ENCODE peak calls at places on chromosomes 6 and 20, in seven cellular contexts. One of them, this sample, is unnamed.

GRCh38 chr20:1710484-1710883 is 52.9 kb upstream of the SIRPG start:
- DNase-seq in dorsolateral prefrontal cortex: no peak
- DNase-seq in cardiac fibroblast: no peak
- DNase-seq in type B pancreatic cell: no peak
- DNase-seq in thoracic aorta: no peak
- DNase-seq in endothelial cell of umbilical vein: no peak
- DNase-seq in PC-9: no peak
- DNase-seq in this sample: no peak

GRCh38 chr6:131867744-131868143 is 59.9 kb downstream of the ENPP1 start:
- DNase-seq in dorsolateral prefrontal cortex: no peak
- DNase-seq in cardiac fibroblast: peak; percentile 11
- DNase-seq in type B pancreatic cell: no peak
- DNase-seq in thoracic aorta: no peak
- DNase-seq in endothelial cell of umbilical vein: no peak
- DNase-seq in PC-9: no peak
- DNase-seq in this sample: no peak

GRCh38 chr6:105601541-105602174 is 198.8 kb upstream of the PREP start:
- DNase-seq in dorsolateral prefrontal cortex: peak; percentile 62
- DNase-seq in cardiac fibroblast: peak; percentile 100
- DNase-seq in type B pancreatic cell: no peak
- DNase-seq in thoracic aorta: peak; percentile 84
- DNase-seq in endothelial cell of umbilical vein: no peak
- DNase-seq in PC-9: peak; percentile 70
- DNase-seq in this sample: no peak

GRCh38 chr20:44603327-44603726 is 20.9 kb downstream of the PKIG start:
- DNase-seq in dorsolateral prefrontal cortex: no peak
- DNase-seq in cardiac fibroblast: no peak
- DNase-seq in type B pancreatic cell: no peak
- DNase-seq in thoracic aorta: no peak
- DNase-seq in endothelial cell of umbilical vein: no peak
- DNase-seq in PC-9: no peak
- DNase-seq in this sample: no peak

GRCh38 chr6:162854734-162855191 is 127.0 kb downstream of the PACRG start:
- DNase-seq in dorsolateral prefrontal cortex: peak; percentile 43
- DNase-seq in cardiac fibroblast: no peak
- DNase-seq in type B pancreatic cell: no peak
- DNase-seq in thoracic aorta: no peak
- DNase-seq in endothelial cell of umbilical vein: no peak
- DNase-seq in PC-9: no peak
- DNase-seq in this sample: no peak

GRCh38 chr20:20412750-20413149 is 44.8 kb downstream of the INSM1 start:
- DNase-seq in dorsolateral prefrontal cortex: no peak
- DNase-seq in cardiac fibroblast: no peak
- DNase-seq in type B pancreatic cell: no peak
- DNase-seq in thoracic aorta: no peak
- DNase-seq in endothelial cell of umbilical vein: peak; percentile 82
- DNase-seq in PC-9: no peak
- DNase-seq in this sample: no peak

GRCh38 chr6:138594042-138594636 is 94.8 kb upstream of the NHSL1 start:
- DNase-seq in dorsolateral prefrontal cortex: no peak
- DNase-seq in cardiac fibroblast: no peak
- DNase-seq in type B pancreatic cell: no peak
- DNase-seq in thoracic aorta: no peak
- DNase-seq in endothelial cell of umbilical vein: no peak
- DNase-seq in PC-9: no peak
- DNase-seq in this sample: no peak

GRCh38 chr6:165661416-165662001 is 1.5 kb downstream of the PDE10A start:
- DNase-seq in dorsolateral prefrontal cortex: no peak
- DNase-seq in cardiac fibroblast: peak; percentile 50
- DNase-seq in type B pancreatic cell: no peak
- DNase-seq in thoracic aorta: no peak
- DNase-seq in endothelial cell of umbilical vein: no peak
- DNase-seq in PC-9: no peak
- DNase-seq in this sample: no peak

GRCh38 chr6:7765575-7766325 is 39.9 kb downstream of the BMP6 start:
- DNase-seq in dorsolateral prefrontal cortex: no peak
- DNase-seq in cardiac fibroblast: peak; percentile 55
- DNase-seq in type B pancreatic cell: no peak
- DNase-seq in thoracic aorta: no peak
- DNase-seq in endothelial cell of umbilical vein: no peak
- DNase-seq in PC-9: no peak
- DNase-seq in this sample: no peak

GRCh38 chr6:72238900-72239299 is 352.6 kb downstream of the RIMS1 start:
- DNase-seq in dorsolateral prefrontal cortex: no peak
- DNase-seq in cardiac fibroblast: peak; percentile 61
- DNase-seq in type B pancreatic cell: no peak
- DNase-seq in thoracic aorta: no peak
- DNase-seq in endothelial cell of umbilical vein: no peak
- DNase-seq in PC-9: no peak
- DNase-seq in this sample: no peak

GRCh38 chr20:50601511-50602431 is 89.6 kb downstream of the RIPOR3 start:
- DNase-seq in dorsolateral prefrontal cortex: no peak
- DNase-seq in cardiac fibroblast: no peak
- DNase-seq in type B pancreatic cell: no peak
- DNase-seq in thoracic aorta: no peak
- DNase-seq in endothelial cell of umbilical vein: no peak
- DNase-seq in PC-9: no peak
- DNase-seq in this sample: no peak

GRCh38 chr6:147131728-147132127 is 72.5 kb upstream of the STXBP5 start:
- DNase-seq in dorsolateral prefrontal cortex: no peak
- DNase-seq in cardiac fibroblast: peak; percentile 62
- DNase-seq in type B pancreatic cell: no peak
- DNase-seq in thoracic aorta: no peak
- DNase-seq in endothelial cell of umbilical vein: no peak
- DNase-seq in PC-9: no peak
- DNase-seq in this sample: no peak

GRCh38 chr6:148203970-148204369 is 138.7 kb upstream of the SASH1 start:
- DNase-seq in dorsolateral prefrontal cortex: no peak
- DNase-seq in cardiac fibroblast: peak; percentile 69
- DNase-seq in type B pancreatic cell: no peak
- DNase-seq in thoracic aorta: no peak
- DNase-seq in endothelial cell of umbilical vein: no peak
- DNase-seq in PC-9: no peak
- DNase-seq in this sample: no peak

GRCh38 chr6:134249759-134250602 is 67.9 kb downstream of the SGK1 start:
- DNase-seq in dorsolateral prefrontal cortex: no peak
- DNase-seq in cardiac fibroblast: peak; percentile 59
- DNase-seq in type B pancreatic cell: no peak
- DNase-seq in thoracic aorta: no peak
- DNase-seq in endothelial cell of umbilical vein: peak; percentile 58
- DNase-seq in PC-9: no peak
- DNase-seq in this sample: no peak

GRCh38 chr6:33779305-33779704 is 9.6 kb downstream of the LEMD2 start:
- DNase-seq in dorsolateral prefrontal cortex: no peak
- DNase-seq in cardiac fibroblast: no peak
- DNase-seq in type B pancreatic cell: no peak
- DNase-seq in thoracic aorta: no peak
- DNase-seq in endothelial cell of umbilical vein: no peak
- DNase-seq in PC-9: no peak
- DNase-seq in this sample: no peak
- TF ChIP-seq CTCF in dorsolateral prefrontal cortex: no peak
- TF ChIP-seq CTCF in cardiac fibroblast: no peak
- TF ChIP-seq CTCF in type B pancreatic cell: peak; percentile 49
- TF ChIP-seq CTCF in thoracic aorta: no peak
- TF ChIP-seq CTCF in endothelial cell of umbilical vein: no peak
- TF ChIP-seq CTCF in PC-9: no peak
- TF ChIP-seq CTCF in this sample: peak; percentile 14

DNA sequence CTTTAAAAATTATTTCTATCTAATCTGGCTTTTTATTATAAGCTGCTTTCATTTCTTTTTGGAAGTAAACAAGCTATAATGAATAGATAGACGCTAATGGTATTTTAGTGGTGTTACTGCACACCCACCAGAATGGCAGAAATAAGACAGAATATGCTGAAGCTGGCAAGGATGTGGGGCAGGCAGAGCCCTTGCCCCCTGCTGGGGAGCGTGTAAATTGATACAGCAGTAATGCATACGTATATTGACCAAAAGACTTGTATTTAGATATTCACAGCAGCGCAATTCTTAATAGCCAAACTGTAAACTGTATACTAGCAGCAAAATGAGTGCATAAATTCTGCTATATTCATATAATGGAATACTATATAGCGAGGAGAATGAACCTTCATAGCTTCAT is 35.3 kb downstream of the TMEM181 start:
- DNase-seq in dorsolateral prefrontal cortex: no peak
- DNase-seq in cardiac fibroblast: peak; percentile 7
- DNase-seq in type B pancreatic cell: no peak
- DNase-seq in thoracic aorta: no peak
- DNase-seq in endothelial cell of umbilical vein: peak; percentile 24
- DNase-seq in PC-9: no peak
- DNase-seq in this sample: no peak
- TF ChIP-seq CTCF in dorsolateral prefrontal cortex: no peak
- TF ChIP-seq CTCF in cardiac fibroblast: peak; percentile 26
- TF ChIP-seq CTCF in type B pancreatic cell: peak; percentile 57
- TF ChIP-seq CTCF in thoracic aorta: no peak
- TF ChIP-seq CTCF in endothelial cell of umbilical vein: peak; percentile 27
- TF ChIP-seq CTCF in PC-9: peak; percentile 41
- TF ChIP-seq CTCF in this sample: peak; percentile 39

GRCh38 chr20:11891827-11892521 is 25.7 kb upstream of the BTBD3 start:
- DNase-seq in dorsolateral prefrontal cortex: peak; percentile 47
- DNase-seq in cardiac fibroblast: peak; percentile 82
- DNase-seq in type B pancreatic cell: peak; percentile 77
- DNase-seq in thoracic aorta: peak; percentile 30
- DNase-seq in endothelial cell of umbilical vein: peak; percentile 79
- DNase-seq in PC-9: peak; percentile 64
- DNase-seq in this sample: peak; percentile 37
- TF ChIP-seq CTCF in dorsolateral prefrontal cortex: no peak
- TF ChIP-seq CTCF in cardiac fibroblast: no peak
- TF ChIP-seq CTCF in type B pancreatic cell: no peak
- TF ChIP-seq CTCF in thoracic aorta: no peak
- TF ChIP-seq CTCF in endothelial cell of umbilical vein: no peak
- TF ChIP-seq CTCF in PC-9: no peak
- TF ChIP-seq CTCF in this sample: no peak

GRCh38 chr20:47461120-47461685 is 40.5 kb upstream of the NCOA3 start:
- DNase-seq in dorsolateral prefrontal cortex: no peak
- DNase-seq in cardiac fibroblast: no peak
- DNase-seq in type B pancreatic cell: no peak
- DNase-seq in thoracic aorta: no peak
- DNase-seq in endothelial cell of umbilical vein: peak; percentile 65
- DNase-seq in PC-9: no peak
- DNase-seq in this sample: no peak
- TF ChIP-seq CTCF in dorsolateral prefrontal cortex: no peak
- TF ChIP-seq CTCF in cardiac fibroblast: no peak
- TF ChIP-seq CTCF in type B pancreatic cell: no peak
- TF ChIP-seq CTCF in thoracic aorta: no peak
- TF ChIP-seq CTCF in endothelial cell of umbilical vein: no peak
- TF ChIP-seq CTCF in PC-9: no peak
- TF ChIP-seq CTCF in this sample: no peak

GRCh38 chr6:124400600-124400999 is 561.6 kb upstream of the RNF217 start:
- DNase-seq in dorsolateral prefrontal cortex: no peak
- DNase-seq in cardiac fibroblast: no peak
- DNase-seq in type B pancreatic cell: no peak
- DNase-seq in thoracic aorta: no peak
- DNase-seq in endothelial cell of umbilical vein: no peak
- DNase-seq in PC-9: no peak
- DNase-seq in this sample: no peak
- TF ChIP-seq CTCF in dorsolateral prefrontal cortex: peak; percentile 19
- TF ChIP-seq CTCF in cardiac fibroblast: no peak
- TF ChIP-seq CTCF in type B pancreatic cell: peak; percentile 33
- TF ChIP-seq CTCF in thoracic aorta: no peak
- TF ChIP-seq CTCF in endothelial cell of umbilical vein: peak; percentile 10
- TF ChIP-seq CTCF in PC-9: peak; percentile 43
- TF ChIP-seq CTCF in this sample: peak; percentile 64

DNA sequence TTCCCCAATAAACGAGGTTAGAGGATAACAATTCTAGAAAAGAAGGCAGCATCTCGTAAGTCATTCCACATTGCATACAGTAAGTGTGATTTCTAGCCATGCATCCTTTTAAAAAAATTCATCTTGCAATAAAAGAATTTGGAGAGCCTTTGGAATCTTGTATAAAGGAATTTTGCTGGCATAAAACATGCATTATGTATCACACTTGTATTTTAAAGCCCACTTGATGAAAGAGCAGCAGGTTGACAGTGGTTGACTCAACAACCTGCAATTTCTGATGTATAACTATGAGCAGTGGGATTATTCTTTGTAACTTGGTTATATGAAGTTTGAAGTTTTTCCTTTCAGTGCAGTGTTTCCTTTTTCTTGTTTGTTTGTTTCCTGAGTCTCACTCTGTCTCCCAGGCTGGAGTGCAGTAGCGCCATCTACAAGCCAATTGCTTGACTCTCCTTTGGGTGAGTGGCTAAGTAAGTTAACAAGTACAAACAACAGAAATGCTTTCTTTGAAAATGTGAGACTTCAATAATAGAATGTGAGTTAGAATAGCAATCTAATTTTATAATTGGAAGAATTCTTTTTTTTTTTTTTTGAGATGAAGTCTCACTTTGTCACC is 39.9 kb downstream of the JARID2 start:
- DNase-seq in dorsolateral prefrontal cortex: no peak
- DNase-seq in cardiac fibroblast: peak; percentile 39
- DNase-seq in type B pancreatic cell: no peak
- DNase-seq in thoracic aorta: no peak
- DNase-seq in endothelial cell of umbilical vein: peak; percentile 37
- DNase-seq in PC-9: no peak
- DNase-seq in this sample: no peak
- TF ChIP-seq CTCF in dorsolateral prefrontal cortex: no peak
- TF ChIP-seq CTCF in cardiac fibroblast: peak; percentile 10
- TF ChIP-seq CTCF in type B pancreatic cell: no peak
- TF ChIP-seq CTCF in thoracic aorta: no peak
- TF ChIP-seq CTCF in endothelial cell of umbilical vein: no peak
- TF ChIP-seq CTCF in PC-9: no peak
- TF ChIP-seq CTCF in this sample: peak; percentile 30

GRCh38 chr6:90691823-90692222 is 105.0 kb upstream of the MAP3K7 start:
- DNase-seq in dorsolateral prefrontal cortex: no peak
- DNase-seq in cardiac fibroblast: no peak
- DNase-seq in type B pancreatic cell: no peak
- DNase-seq in thoracic aorta: no peak
- DNase-seq in endothelial cell of umbilical vein: no peak
- DNase-seq in PC-9: no peak
- DNase-seq in this sample: no peak
- TF ChIP-seq CTCF in dorsolateral prefrontal cortex: no peak
- TF ChIP-seq CTCF in cardiac fibroblast: no peak
- TF ChIP-seq CTCF in type B pancreatic cell: peak; percentile 51
- TF ChIP-seq CTCF in thoracic aorta: no peak
- TF ChIP-seq CTCF in endothelial cell of umbilical vein: no peak
- TF ChIP-seq CTCF in PC-9: peak; percentile 32
- TF ChIP-seq CTCF in this sample: peak; percentile 33

This sample was measured in epithelial cell of proximal tubule.